ENCODE peak calls at places on chromosomes 7 and 10, in six cellular contexts. N is cardiac fibroblast, F is thyroid gland, J is endodermal cell, E is cardiac muscle cell, R is A549. D is an unnamed sample.
A peak's percentile ranks its signal among the peaks of the same experiment; 100 is the strongest.

GRCh38 chr10:42988517-42989395 is 88.1 kb upstream of the RET start:
- DNase-seq in E (no peak), R (no peak), J (no peak), F (no peak), N (no peak), D (no peak)

GRCh38 chr7:133365892-133366291 is 113.0 kb downstream of the EXOC4 start:
- DNase-seq in F (no peak), R (no peak), E (no peak), N (peak; percentile 50), J (no peak), D (peak; percentile 56)

GRCh38 chr10:7763929-7764328 is 23.9 kb downstream of the KIN start:
- DNase-seq in J (no peak), F (no peak), R (no peak), E (no peak), N (peak; percentile 63), D (no peak)

GRCh38 chr7:40870108-40870507 is 735.3 kb downstream of the SUGCT start:
- DNase-seq in F (no peak), J (no peak), N (no peak), R (no peak), E (no peak), D (no peak)

GRCh38 chr10:78977761-78978305 is 90.9 kb upstream of the ZMIZ1 start:
- DNase-seq in R (peak; percentile 62), J (no peak), E (peak; percentile 43), N (peak; percentile 88), F (peak; percentile 87), D (peak; percentile 98)

GRCh38 chr10:121698336-121698735 is 100.1 kb upstream of the FGFR2 start:
- DNase-seq in R (no peak), F (no peak), N (no peak), J (no peak), E (no peak), D (no peak)

GRCh38 chr10:92381543-92381954 is 90.6 kb downstream of the MARCHF5 start:
- DNase-seq in J (peak; percentile 57), F (no peak), E (no peak), R (no peak), N (peak; percentile 82), D (no peak)

GRCh38 chr10:110076559-110077318 is 69.0 kb downstream of the ADD3 start:
- DNase-seq in N (peak; percentile 97), R (peak; percentile 68), F (no peak), E (no peak), J (no peak), D (peak; percentile 77)

GRCh38 chr10:133292919-133293809 is 15.5 kb downstream of the TUBGCP2 start:
- DNase-seq in F (no peak), E (no peak), R (no peak), N (peak; percentile 31), J (no peak), D (no peak)

GRCh38 chr7:388023-388355 is 98.0 kb downstream of the FOXL3 start:
- DNase-seq in E (no peak), J (peak; percentile 15), N (no peak), F (no peak), R (no peak), D (peak; percentile 6)

DNA sequence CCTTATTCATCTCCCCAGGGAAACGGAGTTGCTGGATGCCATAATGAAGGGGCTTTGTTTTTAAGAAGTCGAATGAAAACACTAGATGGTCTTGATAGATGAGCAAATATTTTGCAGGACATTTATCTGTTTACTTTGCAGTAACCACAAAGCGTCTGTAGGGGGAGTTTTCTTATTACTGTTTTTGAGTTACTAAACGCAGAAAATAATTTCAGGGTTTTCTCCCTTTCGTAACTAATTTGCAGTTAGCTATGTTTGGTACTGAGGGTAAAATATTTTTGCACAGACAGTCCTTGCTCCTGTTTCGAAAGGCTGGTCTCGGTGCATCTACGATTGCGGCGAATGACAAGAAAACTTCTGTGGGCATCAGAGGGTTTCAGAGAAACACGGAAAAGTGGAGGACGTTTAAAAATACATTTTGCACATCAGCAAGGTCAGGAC is 505.6 kb upstream of the MKI67 start:
- DNase-seq in R (no peak), F (no peak), J (no peak), N (peak; percentile 48), E (peak; percentile 30), D (no peak)
- TF ChIP-seq CTCF in R (no peak), F (peak; percentile 27), J (peak; percentile 77), N (peak; percentile 39), E (peak; percentile 68), D (peak; percentile 25)

DNA sequence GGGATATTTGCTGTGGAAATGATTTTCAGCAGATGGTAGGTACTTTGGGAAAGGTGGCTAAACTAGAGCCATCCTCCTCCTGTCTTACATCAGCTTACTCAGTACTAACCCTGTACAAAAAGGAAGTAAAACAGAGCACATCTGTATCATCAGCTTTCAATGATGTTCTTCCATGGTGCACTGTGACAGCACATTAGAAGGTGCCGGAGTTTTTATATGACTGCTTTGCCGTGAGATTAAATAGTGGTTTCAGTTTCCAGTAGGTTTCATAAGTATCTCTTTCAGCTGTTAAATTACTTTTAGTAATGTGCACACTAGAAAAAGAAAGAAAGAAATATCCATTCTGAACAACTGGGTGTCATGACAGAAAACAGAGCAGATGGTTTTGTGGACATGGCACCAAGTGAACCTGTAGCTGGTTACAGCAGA is 86.5 kb downstream of the ARID5B start:
- DNase-seq in E (no peak), F (no peak), J (no peak), N (no peak), R (no peak), D (no peak)
- H3K4me3 ChIP-seq in E (no peak overlapping the region), F (no peak overlapping the region), J (no peak overlapping the region), N (no peak overlapping the region), R (no peak overlapping the region), D (no peak overlapping the region)

DNA sequence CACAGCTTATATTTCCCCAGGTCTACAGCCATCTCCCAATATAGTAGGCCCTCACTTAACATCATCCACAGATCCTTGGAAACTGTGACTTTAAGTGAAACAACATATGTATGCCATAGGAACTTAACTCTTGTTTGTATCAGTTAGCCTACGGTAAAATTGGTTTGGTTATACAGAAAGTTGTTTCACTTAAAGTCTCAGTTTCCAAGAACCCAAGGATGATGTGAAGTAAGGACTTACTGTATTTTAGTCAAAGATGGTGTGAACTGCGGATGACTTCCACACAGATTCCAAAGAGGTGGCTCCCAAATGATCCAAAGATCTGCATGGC is 56.4 kb upstream of the MRLN start:
- DNase-seq in J (no peak), F (no peak), E (no peak), N (no peak), R (no peak), D (no peak)
- TF ChIP-seq CTCF in J (peak; percentile 22), F (no peak), E (no peak), N (no peak), R (no peak), D (no peak)

GRCh38 chr10:57785546-57785945 is 482.1 kb downstream of the IPMK start:
- DNase-seq in N (no peak), F (peak; percentile 30), R (no peak), J (no peak), E (no peak), D (no peak)

GRCh38 chr10:57786850-57787750 is 480.6 kb downstream of the IPMK start:
- DNase-seq in N (no peak), J (peak; percentile 64), E (no peak), F (no peak), R (no peak), D (no peak)

GRCh38 chr10:57786331-57786730 is 481.4 kb downstream of the IPMK start:
- DNase-seq in N (no peak), E (no peak), J (no peak), R (no peak), F (no peak), D (no peak)

GRCh38 chr10:57788117-57788516 is 479.6 kb downstream of the IPMK start:
- DNase-seq in F (no peak), E (no peak), R (no peak), J (no peak), N (no peak), D (no peak)

GRCh38 chr10:57785068-57785467 is 482.6 kb downstream of the IPMK start:
- DNase-seq in N (no peak), J (no peak), F (peak; percentile 8), R (no peak), E (no peak), D (no peak)
- H3K4me3 ChIP-seq in N (no peak overlapping the region), J (no peak overlapping the region), F (no peak overlapping the region), R (no peak overlapping the region), E (no peak overlapping the region), D (no peak overlapping the region)

GRCh38 chr10:49218480-49218879 is 30.3 kb upstream of the TMEM273 start:
- DNase-seq in J (no peak), R (no peak), E (peak; percentile 4), N (no peak), F (no peak), D (no peak)
- TF ChIP-seq CTCF in J (no peak), R (no peak), E (no peak), N (no peak), F (no peak), D (no peak)

DNA sequence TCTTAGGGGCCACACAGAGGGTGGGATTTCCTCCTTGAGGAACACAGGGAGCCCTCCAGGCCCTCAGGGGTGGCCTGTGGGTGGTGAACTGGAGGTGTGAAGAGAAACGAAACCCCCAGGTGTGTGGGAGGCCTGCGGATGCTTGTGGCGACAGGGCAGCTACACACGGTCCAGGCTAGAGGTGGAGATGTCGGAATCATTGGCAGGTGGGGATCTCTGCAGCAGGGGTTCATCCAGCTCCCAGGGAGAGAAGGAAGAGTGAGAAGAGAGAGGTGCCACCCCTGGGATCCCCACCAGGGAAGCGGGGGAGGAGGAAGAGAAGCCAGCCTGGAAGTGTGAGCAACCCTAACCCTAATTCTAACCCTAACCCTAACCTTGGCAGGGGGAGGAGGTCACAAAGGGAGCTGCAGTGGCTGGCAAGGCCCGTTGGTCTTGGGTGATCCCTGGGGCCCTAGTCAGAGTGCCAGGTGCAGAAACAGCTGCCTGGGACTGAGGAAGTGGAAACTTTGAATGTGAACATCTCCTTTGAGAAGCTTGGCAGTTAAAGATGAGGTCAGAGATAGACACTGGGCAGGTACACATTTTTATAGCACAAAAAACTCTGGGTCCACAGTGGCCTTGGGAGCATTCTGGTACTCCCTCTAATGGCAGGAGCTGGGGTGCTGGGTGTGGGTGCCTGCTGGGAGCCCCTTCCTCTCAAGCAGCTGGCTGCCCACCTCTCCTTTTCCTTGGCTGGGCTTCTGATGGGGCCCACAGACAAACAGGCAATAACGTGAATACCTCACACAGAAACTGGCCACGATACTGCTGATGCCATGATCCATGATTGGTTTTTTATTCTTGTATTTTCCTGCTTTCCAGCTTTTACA is 6.8 kb upstream of the AEBP1 start:
- DNase-seq in E (no peak), F (no peak), N (no peak), R (no peak), J (no peak), D (no peak)
- H3K4me3 ChIP-seq in E (no peak overlapping the region), F (no peak overlapping the region), N (no peak overlapping the region), R (no peak overlapping the region), J (no peak overlapping the region), D (no peak overlapping the region)

DNA sequence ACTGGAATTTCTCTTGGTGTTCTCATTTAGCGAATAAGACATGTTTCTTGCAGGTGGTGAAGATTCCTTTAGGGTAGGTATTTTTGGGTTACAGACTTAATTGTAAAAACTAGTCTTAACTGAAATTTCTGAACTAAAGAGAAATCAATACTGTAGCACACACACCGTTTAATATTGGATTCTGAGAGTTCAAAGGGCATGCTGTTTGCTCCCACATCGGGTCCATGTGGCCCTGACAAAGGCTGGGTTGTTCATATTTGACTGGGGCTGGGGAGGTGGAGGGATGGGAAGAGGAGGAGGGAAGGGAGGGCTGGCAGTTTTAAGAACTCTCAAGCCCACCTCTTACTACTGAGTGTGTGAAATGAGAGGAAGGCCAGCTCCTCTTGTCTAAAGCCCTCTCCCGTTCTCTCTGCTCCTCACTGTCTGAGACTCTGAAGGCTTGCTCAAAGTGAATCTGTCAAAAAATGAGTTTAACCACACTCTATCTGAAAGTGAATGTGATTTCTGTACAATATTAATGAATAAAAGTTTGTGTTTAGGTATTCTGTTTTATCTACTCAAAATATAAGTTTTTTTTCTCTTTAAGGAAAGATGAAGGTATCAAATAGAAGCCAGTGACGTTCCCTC is 40.0 kb upstream of the RHEB start:
- DNase-seq in J (no peak), R (no peak), F (no peak), N (no peak), E (no peak), D (no peak)
- TF ChIP-seq CTCF in J (no peak), R (no peak), F (no peak), N (no peak), E (no peak), D (no peak)